ENCODE peak calls at places on chromosomes 7 and 10, in six cellular contexts. U, W, I, C, S and P are unnamed samples.

GRCh38 chr10:114173680-114174461 is at the start of gene CCDC186:
- DNase-seq in W (peak), I (peak), U (peak), C (peak), S (peak), P (peak)

GRCh38 chr10:101047961-101048892 is 13.6 kb upstream of the KAZALD1 start:
- DNase-seq in I (no peak), S (no peak), U (no peak), W (no peak), C (no peak), P (no peak)

GRCh38 chr7:30403477-30403876 is 75.1 kb downstream of the NOD1 start:
- DNase-seq in S (no peak), W (no peak), C (no peak), I (no peak), U (no peak), P (no peak)

GRCh38 chr7:112202819-112203218 is 3.4 kb downstream of the DOCK4 start:
- DNase-seq in U (no peak), S (no peak), C (no peak), W (no peak), I (no peak), P (no peak)

GRCh38 chr7:37977243-37977642 is 56.8 kb downstream of the EPDR1 start:
- DNase-seq in I (peak), S (no peak), C (peak), W (no peak), U (no peak), P (no peak)

GRCh38 chr7:68125173-68125572 is 1128.5 kb downstream of the TYW1 start:
- DNase-seq in I (no peak), S (no peak), W (no peak), U (no peak), C (no peak), P (no peak)

GRCh38 chr7:128914566-128915151 is 4.2 kb upstream of the KCP start:
- DNase-seq in I (no peak), U (no peak), C (no peak), W (no peak), S (no peak), P (no peak)

GRCh38 chr10:113348694-113349093 is 204.2 kb upstream of the HABP2 start:
- DNase-seq in S (no peak), W (no peak), U (no peak), C (no peak), I (no peak), P (no peak)

GRCh38 chr10:93701903-93702277 is 502 bp downstream of the FRA10AC1 start:
- DNase-seq in W (peak), S (no peak), U (no peak), C (no peak), I (peak), P (peak)

GRCh38 chr10:70167246-70167645 is 3.1 kb downstream of the SAR1A start:
- DNase-seq in I (no peak), W (no peak), S (no peak), U (no peak), C (peak), P (no peak)

GRCh38 chr10:26733750-26734568 is 36.5 kb downstream of the PDSS1 start:
- DNase-seq in I (no peak), W (no peak), S (no peak), U (peak), C (no peak), P (no peak)

GRCh38 chr10:677750-678661 is 11.5 kb downstream of the DIP2C start:
- DNase-seq in S (no peak), C (no peak), U (no peak), I (no peak), W (no peak), P (no peak)

GRCh38 chr7:14720792-14721191 is 181.8 kb downstream of the DGKB start:
- DNase-seq in C (no peak), I (no peak), U (no peak), S (no peak), W (no peak), P (peak)

GRCh38 chr10:130553846-130554245 is 417.7 kb downstream of the GLRX3 start:
- DNase-seq in C (no peak), I (no peak), W (no peak), S (no peak), U (no peak), P (no peak)

GRCh38 chr10:90372442-90372841 is 485.4 kb downstream of the HTR7 start:
- DNase-seq in U (no peak), W (no peak), I (no peak), C (no peak), S (no peak), P (no peak)

GRCh38 chr7:9102846-9103245 is 669.4 kb downstream of the NXPH1 start:
- DNase-seq in S (no peak), W (no peak), C (no peak), I (no peak), U (no peak), P (no peak)

GRCh38 chr10:6119962-6120361 is 31.1 kb downstream of the RBM17 start:
- DNase-seq in W (no peak), U (no peak), S (no peak), I (no peak), C (no peak), P (no peak)

GRCh38 chr7:142438923-142439515 is 181.2 kb upstream of the PRSS58 start:
- DNase-seq in U (no peak), W (no peak), S (no peak), C (peak), I (no peak), P (no peak)

GRCh38 chr7:70937424-70937823 is 194.5 kb upstream of the GALNT17 start:
- DNase-seq in U (no peak), C (no peak), S (no peak), I (no peak), W (no peak), P (no peak)

GRCh38 chr10:75605096-75605495 is 173.7 kb downstream of the LRMDA start:
- DNase-seq in C (no peak), I (no peak), U (no peak), W (no peak), S (no peak), P (no peak)

GRCh38 chr7:73972614-73973013 is 55.4 kb upstream of the ELN start:
- DNase-seq in U (no peak), W (no peak), C (no peak), I (no peak), S (no peak), P (no peak)

GRCh38 chr10:5618829-5619228 is 47.6 kb downstream of the ASB13 start:
- DNase-seq in I (no peak), C (no peak), S (no peak), U (no peak), W (no peak), P (no peak)

GRCh38 chr10:73983096-73984047 is 14.5 kb upstream of the VCL start:
- DNase-seq in I (no peak), W (no peak), S (no peak), U (no peak), C (no peak), P (no peak)

GRCh38 chr7:35975851-35976454 is 175.1 kb downstream of the SEPTIN7 start:
- DNase-seq in U (peak), C (peak), I (peak), S (no peak), W (peak), P (peak)

GRCh38 chr7:152858761-152859160 is 99.2 kb downstream of the ACTR3B start:
- DNase-seq in C (no peak), U (no peak), I (no peak), W (no peak), S (no peak), P (no peak)

GRCh38 chr7:70646551-70647248 is 485.2 kb upstream of the GALNT17 start:
- DNase-seq in W (no peak), C (no peak), U (no peak), S (no peak), I (no peak), P (no peak)

GRCh38 chr10:103921750-103922195 is 3.8 kb upstream of the STN1 start:
- DNase-seq in W (peak), S (no peak), C (no peak), I (no peak), U (peak), P (no peak)

GRCh38 chr10:58579011-58579655 is 66.5 kb downstream of the BICC1 start:
- DNase-seq in S (no peak), I (no peak), U (no peak), C (no peak), W (no peak), P (no peak)

GRCh38 chr7:17097668-17098297 is 200.7 kb upstream of the AHR start:
- DNase-seq in I (no peak), S (no peak), W (no peak), U (no peak), C (no peak), P (no peak)

GRCh38 chr10:15558136-15558535 is 161.6 kb downstream of the ITGA8 start:
- DNase-seq in U (no peak), W (no peak), S (peak), I (no peak), C (no peak), P (peak)

GRCh38 chr10:131819241-131820072 is 81.4 kb upstream of the PPP2R2D start:
- DNase-seq in S (no peak), U (no peak), W (no peak), I (no peak), C (no peak), P (no peak)

GRCh38 chr10:124447741-124448466 is 1.9 kb downstream of the NKX1-2 start:
- DNase-seq in U (no peak), W (no peak), I (no peak), S (no peak), C (no peak), P (no peak)

GRCh38 chr10:77807706-77808105 is 118.8 kb downstream of the DLG5 start:
- DNase-seq in S (no peak), I (no peak), W (no peak), U (no peak), C (no peak), P (no peak)